ENCODE peak calls at places on chromosome 15, in seven cellular contexts. Q is trophoblast cell, P is neuronal stem cell, W is mesenchymal stem cell, O is IMR-90, H is H9, F is H1. R is an unnamed sample.
A peak's percentile ranks its signal among the peaks of the same experiment; 100 is the strongest.

GRCh38 chr15:92797168-92798052 is 102.7 kb upstream of the CHD2 start:
- DNase-seq in Q (peak; percentile 43), P (peak; percentile 71), W (peak; percentile 82), O (peak; percentile 81), H (no peak), F (no peak), R (peak; percentile 76)

GRCh38 chr15:73560501-73561117 is 72.6 kb downstream of the NPTN start:
- DNase-seq in Q (peak; percentile 53), P (no peak), W (peak; percentile 83), O (peak; percentile 84), H (no peak), F (no peak), R (peak; percentile 63)

GRCh38 chr15:93438310-93438709 is 349.3 kb upstream of the RGMA start:
- DNase-seq in Q (no peak), P (no peak), W (no peak), O (no peak), H (no peak), F (no peak), R (peak; percentile 33)

GRCh38 chr15:75749820-75750219 is 37.2 kb upstream of the CSPG4 start:
- DNase-seq in Q (no peak), P (no peak), W (no peak), O (no peak), H (no peak), F (no peak), R (no peak)

GRCh38 chr15:56917652-56918045 is 795 bp upstream of the TCF12 start:
- DNase-seq in Q (no peak), P (no peak), W (no peak), O (no peak), H (no peak), F (no peak), R (no peak)

GRCh38 chr15:89472785-89473256 is 23.6 kb downstream of the RHCG start:
- DNase-seq in Q (peak; percentile 67), P (peak; percentile 79), W (peak; percentile 56), O (peak; percentile 47), H (peak; percentile 94), F (peak; percentile 79), R (peak; percentile 91)

GRCh38 chr15:74789741-74790079 is 7.8 kb downstream of the CSK start:
- DNase-seq in Q (no peak), P (no peak), W (no peak), O (no peak), H (no peak), F (no peak), R (no peak)

GRCh38 chr15:69525543-69525942 is 72.9 kb downstream of the RPLP1 start:
- DNase-seq in Q (no peak), P (no peak), W (no peak), O (no peak), H (no peak), F (no peak), R (no peak)

GRCh38 chr15:89409184-89409992 is 74.8 kb upstream of the POLG start:
- DNase-seq in Q (peak; percentile 35), P (no peak), W (no peak), O (no peak), H (no peak), F (no peak), R (no peak)

GRCh38 chr15:65913631-65914199 is 44.4 kb downstream of the RAB11A start:
- DNase-seq in Q (no peak), P (no peak), W (no peak), O (no peak), H (no peak), F (no peak), R (no peak)

GRCh38 chr15:34122771-34123183 is 20.9 kb downstream of the PGBD4 start:
- DNase-seq in Q (peak; percentile 72), P (no peak), W (peak; percentile 99), O (peak; percentile 97), H (no peak), F (no peak), R (no peak)

GRCh38 chr15:48645558-48646330 is at the start of gene FBN1:
- DNase-seq in Q (peak; percentile 89), P (peak; percentile 91), W (peak; percentile 95), O (peak; percentile 90), H (peak; percentile 77), F (peak; percentile 39), R (peak; percentile 94)

GRCh38 chr15:70643783-70644125 is 119.6 kb downstream of the UACA start:
- DNase-seq in Q (no peak), P (no peak), W (peak; percentile 11), O (no peak), H (no peak), F (no peak), R (peak; percentile 39)

GRCh38 chr15:100328796-100329195 is 13.0 kb downstream of the ADAMTS17 start:
- DNase-seq in Q (no peak), P (no peak), W (no peak), O (no peak), H (peak; percentile 21), F (no peak), R (no peak)

GRCh38 chr15:74449066-74449465 is 11.9 kb downstream of the UBL7 start:
- DNase-seq in Q (no peak), P (no peak), W (no peak), O (no peak), H (no peak), F (no peak), R (no peak)

GRCh38 chr15:81023483-81024264 is 23.0 kb downstream of the TLNRD1 start:
- DNase-seq in Q (peak; percentile 79), P (no peak), W (peak; percentile 52), O (peak; percentile 66), H (no peak), F (no peak), R (peak; percentile 24)

GRCh38 chr15:93033434-93034045 is 55.5 kb downstream of the RGMA start:
- DNase-seq in Q (no peak), P (no peak), W (no peak), O (no peak), H (no peak), F (no peak), R (no peak)

GRCh38 chr15:62360286-62360685 is 195.2 kb upstream of the C2CD4B start:
- DNase-seq in Q (no peak), P (no peak), W (no peak), O (peak; percentile 4), H (no peak), F (no peak), R (no peak)
- H2AK5ac ChIP-seq in Q (no peak overlapping the region), P (no peak overlapping the region), W (no peak overlapping the region), O (no peak overlapping the region), H (no peak overlapping the region), F (no peak overlapping the region), R (no peak overlapping the region)

GRCh38 chr15:59565299-59565698 is 46.3 kb upstream of the GCNT3 start:
- DNase-seq in Q (no peak), P (no peak), W (no peak), O (no peak), H (no peak), F (no peak), R (no peak)

GRCh38 chr15:59569477-59569876 is 42.1 kb upstream of the GCNT3 start:
- DNase-seq in Q (no peak), P (no peak), W (no peak), O (no peak), H (no peak), F (no peak), R (no peak)

GRCh38 chr15:59571606-59572005 is 40.0 kb upstream of the GCNT3 start:
- DNase-seq in Q (no peak), P (no peak), W (no peak), O (no peak), H (no peak), F (no peak), R (no peak)

GRCh38 chr15:59570364-59570763 is 41.2 kb upstream of the GCNT3 start:
- DNase-seq in Q (peak; percentile 88), P (no peak), W (no peak), O (no peak), H (no peak), F (no peak), R (no peak)

GRCh38 chr15:59567369-59567768 is 44.2 kb upstream of the GCNT3 start:
- DNase-seq in Q (peak; percentile 63), P (no peak), W (no peak), O (no peak), H (no peak), F (no peak), R (no peak)
- H2AK5ac ChIP-seq in Q (no peak overlapping the region), P (no peak overlapping the region), W (no peak overlapping the region), O (no peak overlapping the region), H (no peak overlapping the region), F (no peak overlapping the region), R (no peak overlapping the region)

GRCh38 chr15:98844261-98844660 is 163.3 kb downstream of the PGPEP1L start:
- DNase-seq in Q (no peak), P (no peak), W (no peak), O (no peak), H (no peak), F (no peak), R (no peak)

GRCh38 chr15:98842973-98843285 is 164.7 kb downstream of the PGPEP1L start:
- DNase-seq in Q (no peak), P (no peak), W (no peak), O (no peak), H (no peak), F (no peak), R (no peak)

GRCh38 chr15:98842192-98842972 is 165.2 kb downstream of the PGPEP1L start:
- DNase-seq in Q (no peak), P (no peak), W (no peak), O (peak; percentile 73), H (no peak), F (no peak), R (no peak)

GRCh38 chr15:98845138-98845884 is 162.3 kb downstream of the PGPEP1L start:
- DNase-seq in Q (no peak), P (no peak), W (no peak), O (no peak), H (no peak), F (no peak), R (peak; percentile 56)

DNA sequence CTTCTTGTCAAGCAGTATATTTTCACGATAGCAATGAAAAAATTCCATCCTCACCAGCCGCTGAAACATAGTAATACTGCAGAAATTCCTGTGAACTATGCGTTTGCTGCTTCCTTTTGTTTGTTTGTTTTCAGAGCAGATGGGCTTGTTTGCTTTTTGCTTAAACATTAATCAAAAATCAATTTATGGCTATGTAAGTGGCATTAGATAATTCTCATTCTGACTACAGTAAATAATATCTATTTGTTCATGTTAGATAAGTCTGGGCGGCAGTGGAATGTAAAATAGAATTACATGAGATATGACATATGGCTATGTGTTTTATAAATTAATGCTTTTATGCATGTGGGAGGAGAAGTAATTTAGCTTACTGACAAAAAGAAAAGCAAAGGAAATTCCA is 163.7 kb downstream of the PGPEP1L start:
- DNase-seq in Q (no peak), P (no peak), W (no peak), O (no peak), H (no peak), F (no peak), R (no peak)
- H2AK5ac ChIP-seq in Q (no peak overlapping the region), P (no peak overlapping the region), W (no peak overlapping the region), O (no peak overlapping the region), H (no peak overlapping the region), F (no peak overlapping the region), R (no peak overlapping the region)

GRCh38 chr15:67707520-67708283 is 117.6 kb upstream of the SKOR1 start:
- DNase-seq in Q (peak; percentile 76), P (no peak), W (no peak), O (peak; percentile 5), H (peak; percentile 38), F (peak; percentile 7), R (peak; percentile 60)

DNA sequence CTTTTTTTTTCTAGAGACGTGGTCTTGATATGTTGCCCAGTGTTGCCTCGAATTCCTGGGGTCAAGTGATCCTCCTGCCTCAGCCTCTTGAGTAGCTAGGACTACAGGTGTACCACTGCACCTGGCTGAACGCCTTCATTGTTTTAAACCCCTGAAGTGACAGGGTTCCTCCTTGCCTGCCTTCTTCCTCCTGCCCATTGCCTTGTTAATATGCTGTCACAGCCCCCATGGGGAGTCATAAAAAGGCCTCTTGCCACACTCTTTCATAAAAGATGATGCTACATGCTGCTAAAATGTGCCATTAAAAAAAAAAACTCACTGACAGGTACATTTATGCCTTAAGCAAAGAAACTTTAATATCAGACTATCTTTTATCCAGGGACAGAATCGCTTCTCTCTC is 116.8 kb upstream of the SKOR1 start:
- DNase-seq in Q (no peak), P (no peak), W (no peak), O (no peak), H (no peak), F (no peak), R (no peak)
- H2AK5ac ChIP-seq in Q (no peak overlapping the region), P (no peak overlapping the region), W (no peak overlapping the region), O (no peak overlapping the region), H (no peak overlapping the region), F (no peak overlapping the region), R (no peak overlapping the region)

R was measured in mesendoderm.